ENCODE peak calls at places on chromosomes 6 and 20, in eight cellular contexts. Z is spleen, V is transverse colon, H is breast epithelium, O is Peyer's patch, J is IMR-90, K is adrenal gland, L is body of pancreas. G is an unnamed sample.

GRCh38 chr20:37522258-37523011 is 1.4 kb downstream of the NNAT start:
- DNase-seq in Z (peak; percentile 74), V (peak; percentile 68), H (no peak), O (peak; percentile 69), J (peak; percentile 35), K (peak; percentile 14), L (no peak), G (no peak)

GRCh38 chr20:4516851-4517250 is 204.9 kb upstream of the PRND start:
- DNase-seq in Z (no peak), V (no peak), H (no peak), O (no peak), J (no peak), K (no peak), L (no peak), G (no peak)

GRCh38 chr6:31776961-31777666 is at the start of gene VWA7:
- DNase-seq in Z (peak; percentile 90), V (peak; percentile 87), H (peak; percentile 65), O (peak; percentile 85), J (peak; percentile 70), K (peak; percentile 72), L (peak; percentile 75), G (peak; percentile 85)

GRCh38 chr6:131733376-131734016 is 22.7 kb upstream of the CTAGE9 start:
- DNase-seq in Z (no peak), V (no peak), H (no peak), O (no peak), J (peak; percentile 67), K (no peak), L (no peak), G (no peak)

GRCh38 chr6:2959909-2960719 is 11.3 kb downstream of the SERPINB6 start:
- DNase-seq in Z (no peak), V (no peak), H (no peak), O (no peak), J (peak; percentile 90), K (no peak), L (no peak), G (no peak)

GRCh38 chr6:122947355-122947754 is 48.7 kb upstream of the CLVS2 start:
- DNase-seq in Z (no peak), V (no peak), H (no peak), O (no peak), J (no peak), K (no peak), L (no peak), G (peak; percentile 23)

GRCh38 chr6:46437671-46438221 is 53.5 kb downstream of the RCAN2 start:
- DNase-seq in Z (no peak), V (no peak), H (no peak), O (no peak), J (peak; percentile 33), K (no peak), L (no peak), G (no peak)

GRCh38 chr6:20875369-20875963 is 341.2 kb downstream of the CDKAL1 start:
- DNase-seq in Z (no peak), V (no peak), H (no peak), O (no peak), J (peak; percentile 45), K (no peak), L (no peak), G (peak; percentile 26)

GRCh38 chr6:106181664-106182418 is 95.7 kb downstream of the PRDM1 start:
- DNase-seq in Z (no peak), V (no peak), H (no peak), O (no peak), J (peak; percentile 88), K (no peak), L (no peak), G (no peak)

GRCh38 chr20:41650221-41650948 is 32.2 kb upstream of the CHD6 start:
- DNase-seq in Z (no peak), V (peak; percentile 55), H (no peak), O (no peak), J (no peak), K (no peak), L (peak; percentile 16), G (no peak)

GRCh38 chr6:148523051-148523450 is 180.4 kb downstream of the SASH1 start:
- DNase-seq in Z (no peak), V (no peak), H (no peak), O (no peak), J (peak; percentile 93), K (no peak), L (no peak), G (no peak)

GRCh38 chr6:110509617-110510231 is 33.3 kb upstream of the SLC22A16 start:
- DNase-seq in Z (no peak), V (no peak), H (no peak), O (no peak), J (peak; percentile 89), K (peak; percentile 67), L (no peak), G (no peak)

GRCh38 chr6:147974376-147974775 is 368.3 kb upstream of the SASH1 start:
- DNase-seq in Z (no peak), V (no peak), H (no peak), O (no peak), J (peak; percentile 32), K (no peak), L (no peak), G (no peak)

GRCh38 chr6:158040051-158040803 is 58.6 kb downstream of the SYNJ2 start:
- DNase-seq in Z (no peak), V (no peak), H (no peak), O (no peak), J (peak; percentile 100), K (peak; percentile 85), L (no peak), G (no peak)

GRCh38 chr6:4776967-4777925 is 1.0 kb downstream of the CDYL start:
- DNase-seq in Z (no peak), V (peak; percentile 50), H (no peak), O (no peak), J (peak; percentile 39), K (no peak), L (no peak), G (peak; percentile 37)

GRCh38 chr6:90319044-90319443 is 22.4 kb upstream of the BACH2 start:
- DNase-seq in Z (no peak), V (no peak), H (no peak), O (no peak), J (peak; percentile 79), K (no peak), L (no peak), G (no peak)

GRCh38 chr20:49448917-49449316 is 33.6 kb downstream of the KCNB1 start:
- DNase-seq in Z (no peak), V (no peak), H (no peak), O (no peak), J (no peak), K (no peak), L (no peak), G (peak; percentile 75)

GRCh38 chr6:9532621-9533557 is 882.0 kb downstream of the TFAP2A start:
- DNase-seq in Z (no peak), V (no peak), H (no peak), O (no peak), J (no peak), K (no peak), L (no peak), G (no peak)

GRCh38 chr20:35734777-35735649 is 7.0 kb downstream of the RBM39 start:
- DNase-seq in Z (no peak), V (no peak), H (no peak), O (no peak), J (no peak), K (no peak), L (no peak), G (no peak)

GRCh38 chr20:35735828-35736470 is 6.1 kb downstream of the RBM39 start:
- DNase-seq in Z (no peak), V (no peak), H (no peak), O (no peak), J (no peak), K (no peak), L (no peak), G (no peak)

GRCh38 chr20:35738410-35739179 is 3.5 kb downstream of the RBM39 start:
- DNase-seq in Z (no peak), V (no peak), H (no peak), O (no peak), J (no peak), K (no peak), L (no peak), G (no peak)

GRCh38 chr20:35739294-35740163 is 2.5 kb downstream of the RBM39 start:
- DNase-seq in Z (no peak), V (no peak), H (no peak), O (no peak), J (peak; percentile 50), K (no peak), L (peak; percentile 22), G (no peak)

DNA sequence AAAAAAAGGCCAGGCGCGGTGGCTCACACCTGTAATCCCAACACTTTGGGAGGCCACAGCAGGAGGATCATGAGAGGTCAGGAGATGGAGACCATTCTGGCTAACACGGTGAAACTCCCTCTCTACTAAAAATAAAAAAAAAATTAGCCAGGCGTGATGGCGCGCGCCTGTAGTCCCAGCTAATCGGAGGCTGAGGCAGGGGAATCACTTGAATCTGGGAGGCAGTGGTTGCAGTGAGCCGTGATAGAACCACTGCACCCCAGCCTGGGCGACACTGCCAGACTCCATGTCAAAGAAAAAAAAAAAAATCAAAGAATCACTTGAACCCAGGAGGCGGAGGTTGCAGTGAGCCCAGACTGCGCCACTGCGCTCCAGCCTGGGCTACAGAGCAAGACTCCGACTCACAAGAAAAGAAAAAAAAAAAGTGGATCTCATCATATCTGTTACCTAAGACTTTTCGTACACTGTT is 4.2 kb downstream of the RBM39 start:
- DNase-seq in Z (no peak), V (no peak), H (no peak), O (no peak), J (no peak), K (no peak), L (no peak), G (no peak)
- TF ChIP-seq POLR2A in Z (no peak), V (no peak), H (no peak), O (no peak), J (no peak), K (no peak), L (no peak), G (no peak)

GRCh38 chr6:26205161-26205624 is 118.0 kb downstream of the HFE start:
- DNase-seq in Z (peak; percentile 94), V (peak; percentile 89), H (peak; percentile 82), O (peak; percentile 76), J (peak; percentile 91), K (peak; percentile 88), L (peak; percentile 50), G (peak; percentile 85)
- TF ChIP-seq POLR2A in Z (peak; percentile 81), V (peak; percentile 66), H (peak; percentile 43), O (peak; percentile 20), J (no peak), K (peak; percentile 30), L (no peak), G (no peak)

DNA sequence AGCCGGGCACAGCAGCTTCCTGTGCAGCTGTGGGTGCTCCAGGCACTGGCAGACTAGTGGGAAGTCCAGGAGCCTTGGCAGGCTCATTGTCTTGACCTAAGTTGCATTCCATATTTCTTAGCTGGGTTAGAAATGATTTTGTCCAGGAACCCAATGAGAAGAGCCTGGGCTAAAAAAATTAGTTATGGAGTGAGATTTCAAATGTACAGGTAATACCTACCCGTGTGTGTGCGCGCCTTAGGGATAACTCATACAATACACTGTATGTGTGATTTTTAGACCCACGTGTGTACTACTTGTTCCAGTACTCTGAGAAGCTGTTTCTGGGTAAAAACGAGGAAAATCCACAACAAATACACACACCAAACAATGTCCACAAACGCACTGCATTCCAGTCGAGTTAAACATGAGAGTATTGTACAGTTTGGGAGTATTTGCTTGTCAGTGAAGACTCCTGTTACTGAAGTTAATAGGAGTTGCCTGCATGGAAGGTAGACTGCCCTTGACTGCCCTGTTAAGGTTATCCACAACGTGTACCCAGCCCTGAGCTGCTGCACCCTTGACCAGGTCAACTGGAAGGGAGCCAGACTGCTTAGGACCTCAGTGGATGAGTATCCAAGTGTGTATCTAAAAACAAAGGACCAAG is 1.4 kb downstream of the PAQR8 start:
- DNase-seq in Z (no peak), V (peak; percentile 38), H (no peak), O (no peak), J (peak; percentile 5), K (no peak), L (no peak), G (peak; percentile 52)
- TF ChIP-seq POLR2A in Z (no peak), V (no peak), H (no peak), O (peak; percentile 35), J (no peak), K (no peak), L (no peak), G (no peak)

GRCh38 chr6:92130944-92131343 is 1288.4 kb downstream of the EPHA7 start:
- DNase-seq in Z (no peak), V (no peak), H (no peak), O (no peak), J (no peak), K (no peak), L (no peak), G (no peak)
- TF ChIP-seq POLR2A in Z (no peak), V (no peak), H (no peak), O (no peak), J (no peak), K (no peak), L (no peak), G (no peak)